ENCODE peak calls at places on chromosomes 1 and 21, in seven cellular contexts. V is HepG2, P is suprapubic skin, X is K562, D is spleen, A is stomach, K is prostate gland. Y is an unnamed sample. For H3K4me1, the result is how much of the 10 kb centered on the place peaks cover.

GRCh38 chr1:46134660-46135331 is 2.4 kb upstream of the PIK3R3 start:
- DNase-seq in A (no peak), K (peak), P (no peak), D (no peak), X (no peak), V (no peak), Y (no peak)

GRCh38 chr1:200837931-200838571 is 34.7 kb upstream of the GPR25 start:
- DNase-seq in K (no peak), X (no peak), V (no peak), D (no peak), A (no peak), P (no peak), Y (no peak)

GRCh38 chr1:97013904-97014303 is 292.3 kb downstream of the PTBP2 start:
- DNase-seq in A (no peak), X (no peak), D (no peak), P (no peak), V (no peak), K (no peak), Y (no peak)

GRCh38 chr1:54559111-54559548 is 11.1 kb downstream of the ACOT11 start:
- DNase-seq in V (no peak), K (no peak), P (peak), A (no peak), D (peak), X (no peak), Y (peak)

GRCh38 chr1:206041640-206042039 is 11.3 kb upstream of the RHEX start:
- DNase-seq in V (no peak), P (no peak), K (peak), D (peak), X (no peak), A (no peak), Y (no peak)

GRCh38 chr1:223720987-223721591 is 8.8 kb downstream of the CAPN2 start:
- DNase-seq in D (no peak), V (no peak), K (peak), P (no peak), X (no peak), A (peak), Y (no peak)

GRCh38 chr1:242743983-242744780 is 219.7 kb upstream of the PLD5 start:
- DNase-seq in K (no peak), X (no peak), A (no peak), P (no peak), D (no peak), V (no peak), Y (no peak)

GRCh38 chr1:184270556-184270955 is 116.3 kb upstream of the C1orf21 start:
- DNase-seq in V (no peak), A (no peak), K (no peak), X (no peak), D (no peak), P (no peak), Y (no peak)

GRCh38 chr1:33426906-33427305 is 4.0 kb downstream of the PHC2 start:
- DNase-seq in A (no peak), D (no peak), V (no peak), X (no peak), P (no peak), K (no peak), Y (no peak)

GRCh38 chr1:231332761-231333160 is 4.9 kb downstream of the EXOC8 start:
- DNase-seq in K (no peak), X (no peak), D (no peak), P (no peak), V (no peak), A (no peak), Y (no peak)

GRCh38 chr1:178091986-178092745 is 1.7 kb upstream of the RASAL2 start:
- DNase-seq in D (no peak), A (no peak), V (peak), X (no peak), P (no peak), K (no peak), Y (no peak)

GRCh38 chr1:229263254-229263653 is 7.7 kb upstream of the RAB4A start:
- DNase-seq in P (no peak), X (no peak), D (no peak), K (no peak), A (no peak), V (no peak), Y (no peak)

GRCh38 chr1:63774617-63775417 is 1.0 kb downstream of the ROR1 start:
- DNase-seq in P (peak), D (peak), A (peak), V (no peak), X (no peak), K (no peak), Y (no peak)

GRCh38 chr1:93672069-93672468 is 9.6 kb downstream of the BCAR3 start:
- DNase-seq in A (peak), D (no peak), P (no peak), X (peak), V (no peak), K (no peak), Y (peak)

GRCh38 chr1:179709841-179710329 is 33.2 kb upstream of the FAM163A start:
- DNase-seq in V (no peak), X (no peak), D (no peak), K (peak), A (no peak), P (no peak), Y (no peak)

GRCh38 chr1:40848530-40849189 is 13.5 kb downstream of the CITED4 start:
- DNase-seq in P (no peak), X (peak), V (peak), D (peak), K (peak), A (peak), Y (no peak)

GRCh38 chr1:30522031-30523004 is 201.1 kb downstream of the MATN1 start:
- DNase-seq in D (peak), K (no peak), P (peak), V (no peak), X (no peak), A (no peak), Y (peak)

GRCh38 chr1:209674957-209675566 is at the start of gene G0S2:
- DNase-seq in V (no peak), X (peak), A (peak), K (peak), P (peak), D (peak), Y (no peak)

GRCh38 chr1:172002725-172003345 is 161.5 kb downstream of the DNM3 start:
- DNase-seq in A (no peak), P (no peak), D (no peak), K (no peak), X (peak), V (peak), Y (no peak)

GRCh38 chr1:6600410-6601048 is 2.1 kb downstream of the KLHL21 start:
- DNase-seq in D (no peak), P (no peak), K (no peak), A (no peak), V (no peak), X (peak), Y (no peak)

GRCh38 chr1:46718727-46719622 is at the start of gene EFCAB14:
- DNase-seq in A (peak), D (peak), V (peak), P (peak), K (peak), X (peak), Y (peak)

GRCh38 chr1:10629816-10630571 is 155.2 kb downstream of the PEX14 start:
- DNase-seq in V (no peak), D (peak), X (no peak), K (no peak), A (no peak), P (peak), Y (no peak)

GRCh38 chr1:58395355-58395754 is 151.2 kb downstream of the OMA1 start:
- DNase-seq in D (no peak), A (no peak), P (no peak), X (no peak), V (peak), K (no peak), Y (no peak)

GRCh38 chr1:77991638-77992037 is 12.8 kb upstream of the FUBP1 start:
- DNase-seq in P (no peak), D (no peak), V (peak), K (no peak), A (no peak), X (no peak), Y (no peak)

GRCh38 chr1:35298464-35298863 is 30.0 kb downstream of the ZMYM4 start:
- DNase-seq in X (peak), D (no peak), V (peak), A (peak), P (no peak), K (peak), Y (no peak)

GRCh38 chr1:241105118-241105517 is 251.9 kb downstream of the RGS7 start:
- DNase-seq in P (no peak), D (no peak), A (no peak), X (no peak), K (no peak), V (no peak), Y (no peak)

GRCh38 chr1:40633563-40634376 is 31.7 kb downstream of the RIMS3 start:
- DNase-seq in V (no peak), K (no peak), D (no peak), A (peak), P (peak), X (peak), Y (no peak)

GRCh38 chr1:31954607-31955283 is 16.6 kb upstream of the PTP4A2 start:
- DNase-seq in X (peak), K (peak), A (peak), V (peak), P (peak), D (peak), Y (no peak)

GRCh38 chr1:161044908-161045748 is 649 bp downstream of the USF1 start:
- DNase-seq in K (peak), A (peak), P (peak), V (peak), D (peak), X (peak), Y (no peak)

GRCh38 chr1:201850053-201850397 is 21.1 kb downstream of the IPO9 start:
- DNase-seq in V (no peak), A (no peak), P (no peak), X (no peak), D (no peak), K (no peak), Y (no peak)

GRCh38 chr21:34635307-34635706 is 20.4 kb upstream of the RCAN1 start:
- DNase-seq in X (peak), P (no peak), V (no peak), K (no peak), D (no peak), A (no peak), Y (no peak)

GRCh38 chr21:37073417-37074194 is 552 bp downstream of the TTC3 start:
- DNase-seq in P (peak), X (peak), V (no peak), A (peak), D (peak), K (peak), Y (peak)

GRCh38 chr1:221637641-221638041 is 104.2 kb downstream of the DUSP10 start:
- DNase-seq in A (no peak), X (no peak), P (no peak), K (no peak), V (no peak), D (no peak), Y (no peak)

GRCh38 chr1:154326546-154327465 is 1.5 kb downstream of the ATP8B2 start:
- DNase-seq in A (no peak), X (peak), V (no peak), D (no peak), P (peak), K (no peak), Y (no peak)
- TF ChIP-seq POLR2AphosphoS5 in A (no peak), X (no peak), V (no peak), D (no peak), P (no peak), K (peak), Y (peak)

DNA sequence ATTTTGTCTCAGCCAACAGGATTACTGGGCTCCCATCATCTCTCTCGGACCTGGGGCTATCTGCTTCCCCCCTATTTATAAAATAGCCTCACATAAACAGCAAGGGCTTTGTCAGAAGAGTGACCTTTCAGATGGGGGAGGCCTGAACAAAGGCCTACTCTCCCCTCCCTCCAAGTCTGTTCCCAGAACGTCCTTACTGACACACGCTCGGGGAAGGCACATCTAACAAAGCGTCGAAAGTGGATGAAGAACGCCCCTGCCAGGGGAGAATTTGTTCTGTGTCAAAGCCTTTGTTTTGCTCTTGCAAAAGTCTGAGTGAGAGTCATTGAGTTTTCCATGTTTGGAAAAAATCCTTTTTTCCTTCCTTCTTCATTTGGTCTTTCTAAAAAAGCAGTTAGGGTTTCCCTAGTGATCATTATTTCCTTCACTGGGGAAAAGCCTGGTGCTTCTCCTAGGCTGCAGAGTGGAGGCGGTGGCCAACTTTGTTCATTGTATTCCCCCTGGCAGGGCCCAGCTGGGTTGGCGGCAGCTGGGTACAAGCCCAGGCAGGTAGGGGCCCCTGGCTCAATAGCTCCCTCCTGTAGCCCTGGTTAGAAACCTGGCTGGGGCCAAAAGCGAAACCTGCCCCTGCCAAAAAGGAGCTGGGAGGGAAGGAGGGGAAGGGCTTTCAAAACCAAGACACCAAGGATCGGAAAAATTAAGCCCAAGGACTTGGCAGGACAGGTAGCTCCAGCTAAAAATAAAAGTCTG is 81.1 kb downstream of the ITPKB start:
- DNase-seq in V (no peak), D (peak), A (peak), X (no peak), P (no peak), K (peak), Y (no peak)
- H3K4me1 ChIP-seq in V (under half), D (under half), A (half or more), X (under half), P (half or more), K (under half), Y (half or more)

DNA sequence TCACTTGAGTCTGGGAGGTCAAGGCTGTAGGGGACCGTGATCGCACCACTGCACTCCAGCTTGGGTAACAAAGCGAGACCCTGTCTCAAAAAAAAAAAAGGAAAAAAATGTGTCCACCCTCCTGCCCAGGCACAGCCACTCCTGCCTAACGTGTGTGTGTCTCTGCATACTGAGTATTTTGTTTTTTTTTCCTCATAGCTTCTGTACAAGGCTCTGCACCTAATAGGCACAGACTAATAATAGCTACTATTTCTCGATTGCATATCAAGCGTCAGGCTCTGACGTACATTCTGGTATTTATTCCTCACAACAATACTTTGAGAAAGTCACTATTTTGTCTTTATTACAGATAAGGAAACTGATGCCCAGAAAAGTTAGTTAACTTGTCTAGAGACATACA is 5.0 kb downstream of the PTGFRN start:
- DNase-seq in K (no peak), X (no peak), D (no peak), A (no peak), V (no peak), P (no peak), Y (peak)
- H3K4me3 ChIP-seq in K (no peak), X (no peak), D (no peak), A (peak), V (no peak), P (peak), Y (no peak)

GRCh38 chr1:153643100-153643499 is 9.2 kb downstream of the CHTOP start:
- DNase-seq in K (no peak), D (no peak), X (no peak), V (no peak), P (peak), A (no peak), Y (no peak)
- TF ChIP-seq POLR2AphosphoS5 in K (no peak), D (peak), X (no peak), V (no peak), P (no peak), A (no peak), Y (no peak)

GRCh38 chr1:61237147-61237546 is 154.8 kb downstream of the NFIA start:
- DNase-seq in D (no peak), V (no peak), P (no peak), X (no peak), K (no peak), A (no peak), Y (no peak)

GRCh38 chr1:61238371-61238689 is 156.0 kb downstream of the NFIA start:
- DNase-seq in D (no peak), X (peak), P (no peak), K (no peak), V (no peak), A (no peak), Y (no peak)

GRCh38 chr1:61233121-61233659 is 150.8 kb downstream of the NFIA start:
- DNase-seq in K (no peak), A (no peak), X (no peak), D (no peak), V (no peak), P (no peak), Y (no peak)

GRCh38 chr1:61237659-61238370 is 155.5 kb downstream of the NFIA start:
- DNase-seq in A (no peak), D (no peak), X (no peak), P (no peak), K (no peak), V (no peak), Y (no peak)

GRCh38 chr1:61234582-61234909 is 152.2 kb downstream of the NFIA start:
- DNase-seq in X (no peak), D (no peak), A (no peak), V (no peak), K (no peak), P (no peak), Y (no peak)
- H3K4me1 ChIP-seq in X (under half), D (under half), A (under half), V (under half), K (under half), P (under half), Y (under half)

DNA sequence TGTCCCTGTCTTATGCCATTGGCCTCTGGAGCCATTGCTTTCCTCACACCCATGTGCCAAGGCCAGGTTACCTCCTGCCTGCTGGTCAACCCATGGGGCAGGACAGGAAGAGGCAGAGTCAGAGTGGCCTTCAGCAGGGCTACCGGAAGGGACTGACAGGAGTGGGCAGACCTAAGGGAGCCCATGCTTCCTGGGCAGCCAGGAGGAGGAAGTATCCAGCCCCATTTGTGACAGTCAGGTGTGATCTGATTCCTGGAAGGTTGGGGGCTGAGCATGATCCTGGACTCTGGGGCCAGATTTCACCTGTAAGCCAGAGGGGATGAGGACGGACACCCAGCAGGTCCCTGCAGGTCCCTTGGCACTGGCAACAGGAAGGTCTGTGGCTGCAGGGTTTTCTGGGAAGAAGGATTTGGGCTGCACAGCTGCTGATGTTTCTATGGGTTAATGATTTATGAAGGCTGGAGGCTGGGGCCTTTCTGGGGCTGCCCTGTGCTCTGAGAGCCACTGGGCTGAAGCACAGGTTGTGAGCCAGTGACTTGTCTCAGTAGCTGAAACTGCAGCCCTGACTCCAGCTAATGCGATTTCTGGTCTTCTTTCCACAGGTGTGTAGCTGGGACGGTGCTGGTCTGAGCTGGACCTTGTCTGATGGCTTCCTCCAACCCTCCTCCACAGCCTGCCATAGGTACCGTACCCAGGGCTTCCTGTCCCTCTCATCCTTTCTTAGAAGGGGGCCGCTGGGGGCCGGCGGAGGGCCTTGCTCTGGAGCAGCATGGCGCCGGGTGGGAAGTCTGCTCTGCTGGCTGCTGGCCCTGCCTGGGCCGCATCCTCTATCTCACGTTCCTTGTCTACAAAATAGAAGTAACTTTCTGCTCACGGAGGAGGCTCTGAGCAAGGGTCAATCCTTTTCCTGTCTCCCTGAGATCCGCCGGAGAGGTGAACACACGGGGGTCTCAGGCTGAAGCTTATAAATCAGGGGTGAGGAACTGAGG is 40.7 kb downstream of the ARHGEF10L start:
- DNase-seq in X (no peak), A (peak), V (peak), K (peak), D (peak), P (no peak), Y (no peak)
- H3K4me3 ChIP-seq in X (no peak), A (peak), V (peak), K (no peak), D (peak), P (no peak), Y (no peak)